ENCODE peak calls at places on chromosomes 2 and 18, in five cellular contexts. W is SK-N-SH, Q is K562, G is GM12878, L is HepG2. V is an unnamed sample.

GRCh38 chr2:33014268-33014667 is 67.5 kb downstream of the LTBP1 start:
- DNase-seq in W (no peak), Q (no peak), G (no peak), L (no peak), V (no peak)

GRCh38 chr2:105654474-105655004 is 90.2 kb upstream of the NCK2 start:
- DNase-seq in W (no peak), Q (no peak), G (no peak), L (no peak), V (no peak)

GRCh38 chr2:120775801-120776589 is 40.3 kb downstream of the GLI2 start:
- DNase-seq in W (no peak), Q (no peak), G (no peak), L (no peak), V (no peak)

GRCh38 chr2:55146266-55146665 is 85.8 kb downstream of the CLHC1 start:
- DNase-seq in W (no peak), Q (no peak), G (no peak), L (no peak), V (no peak)

GRCh38 chr18:27656167-27656778 is 471.2 kb upstream of the CHST9 start:
- DNase-seq in W (no peak), Q (no peak), G (peak), L (no peak), V (no peak)

GRCh38 chr2:44170337-44170736 is 1.7 kb downstream of the PPM1B start:
- DNase-seq in W (no peak), Q (no peak), G (no peak), L (peak), V (no peak)

GRCh38 chr2:46164581-46165301 is 132.5 kb upstream of the EPAS1 start:
- DNase-seq in W (no peak), Q (no peak), G (no peak), L (no peak), V (no peak)

GRCh38 chr2:107374261-107374660 is 452.4 kb upstream of the RGPD4 start:
- DNase-seq in W (no peak), Q (no peak), G (no peak), L (no peak), V (no peak)

GRCh38 chr2:193679850-193680249 is 1485.1 kb upstream of the TMEFF2 start:
- DNase-seq in W (no peak), Q (no peak), G (no peak), L (no peak), V (no peak)

GRCh38 chr2:76584474-76584873 is 873.8 kb upstream of the GCFC2 start:
- DNase-seq in W (no peak), Q (no peak), G (no peak), L (no peak), V (no peak)

GRCh38 chr2:28610583-28611201 is 114.8 kb downstream of the PLB1 start:
- DNase-seq in W (no peak), Q (peak), G (no peak), L (peak), V (no peak)

GRCh38 chr18:54117853-54118773 is 106.4 kb downstream of the MBD2 start:
- DNase-seq in W (no peak), Q (no peak), G (no peak), L (no peak), V (no peak)

GRCh38 chr2:160822006-160822405 is 328.4 kb upstream of the RBMS1 start:
- DNase-seq in W (no peak), Q (no peak), G (no peak), L (no peak), V (no peak)

GRCh38 chr2:148552675-148553331 is 91.7 kb upstream of the EPC2 start:
- DNase-seq in W (no peak), Q (no peak), G (no peak), L (no peak), V (no peak)

GRCh38 chr2:109189751-109190150 is 60.7 kb downstream of the SH3RF3 start:
- DNase-seq in W (no peak), Q (no peak), G (no peak), L (no peak), V (no peak)

GRCh38 chr2:157743051-157743450 is 114.4 kb upstream of the ACVR1C start:
- DNase-seq in W (no peak), Q (no peak), G (peak), L (no peak), V (no peak)

GRCh38 chr2:24972315-24972958 is 682 bp upstream of the DNAJC27 start:
- DNase-seq in W (peak), Q (peak), G (peak), L (peak), V (peak)

GRCh38 chr2:52976132-52976949 is 791.3 kb upstream of the CHAC2 start:
- DNase-seq in W (no peak), Q (no peak), G (no peak), L (no peak), V (no peak)

GRCh38 chr2:239882335-239882734 is 142.8 kb downstream of the NDUFA10 start:
- DNase-seq in W (peak), Q (peak), G (no peak), L (peak), V (peak)

GRCh38 chr2:85710687-85711577 is 16.8 kb downstream of the GNLY start:
- DNase-seq in W (no peak), Q (no peak), G (no peak), L (no peak), V (peak)

GRCh38 chr2:149662556-149662955 is 75.0 kb upstream of the MMADHC start:
- DNase-seq in W (no peak), Q (no peak), G (no peak), L (no peak), V (no peak)

GRCh38 chr2:241854342-241855244 is 4.1 kb downstream of the PDCD1 start:
- DNase-seq in W (peak), Q (no peak), G (no peak), L (peak), V (no peak)
- TF ChIP-seq GABPA in W (no peak), Q (no peak), G (no peak), L (no peak), V (no peak)

GRCh38 chr2:208265371-208265806 is 666 bp upstream of the PIKFYVE start:
- DNase-seq in W (peak), Q (peak), G (no peak), L (peak), V (peak)
- TF ChIP-seq REST in W (no peak), Q (no peak), G (no peak), L (no peak), V (no peak)

GRCh38 chr2:215003001-215003400 is 135.4 kb downstream of the ABCA12 start:
- DNase-seq in W (no peak), Q (no peak), G (no peak), L (no peak), V (no peak)

DNA sequence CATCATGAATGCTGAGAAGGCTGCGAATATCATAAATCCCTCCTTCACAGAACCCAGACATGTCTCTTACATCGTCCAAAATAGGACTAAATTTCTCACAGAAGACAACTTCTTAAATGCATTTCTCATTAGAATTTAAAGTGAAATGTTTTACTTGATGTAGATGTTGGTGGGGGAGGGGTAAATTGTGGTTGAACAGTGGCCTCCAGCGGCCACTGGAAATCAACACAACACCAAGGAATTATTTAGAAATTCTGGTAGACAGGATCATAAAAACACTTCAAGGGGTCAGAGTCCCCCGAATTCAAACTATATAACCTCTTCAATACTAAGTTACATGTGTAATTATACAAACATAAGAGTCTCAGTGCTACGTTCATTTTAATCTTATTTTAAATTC is 135.9 kb downstream of the ABCA12 start:
- DNase-seq in W (peak), Q (peak), G (no peak), L (peak), V (peak)
- TF ChIP-seq CTCF in W (peak), Q (peak), G (peak), L (peak), V (no peak)

GRCh38 chr18:9546468-9546867 is 67.9 kb downstream of the PPP4R1 start:
- DNase-seq in W (no peak), Q (no peak), G (no peak), L (no peak), V (no peak)
- TF ChIP-seq GABPA in W (no peak), Q (no peak), G (no peak), L (no peak), V (no peak)

DNA sequence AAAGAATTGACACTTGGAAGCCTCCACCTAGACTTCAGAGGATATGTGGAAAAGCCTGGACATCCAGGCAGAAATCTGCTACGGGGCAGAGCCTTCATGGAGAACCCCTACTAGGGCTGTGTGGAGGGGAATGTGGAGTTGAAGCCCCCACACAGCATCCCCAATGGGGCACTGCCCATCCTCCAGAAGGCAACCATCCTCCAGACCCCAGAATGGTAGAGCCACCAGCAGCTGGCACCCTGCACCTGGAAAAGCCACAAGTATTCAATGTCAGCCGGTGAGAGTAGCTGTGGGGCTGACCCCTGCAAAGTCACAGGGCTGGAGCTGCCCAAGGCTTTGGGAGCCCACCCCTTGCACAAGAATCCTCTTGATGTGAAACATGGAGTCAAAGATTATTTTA is 53.6 kb upstream of the SNTG2 start:
- DNase-seq in W (no peak), Q (no peak), G (no peak), L (no peak), V (no peak)
- TF ChIP-seq REST in W (no peak), Q (no peak), G (no peak), L (no peak), V (no peak)

V was measured in HL-60.